ENCODE peak calls at places on chromosomes 2 and 18, in ten cellular contexts. P, Q, H, N, J, U, V, Z, R and I are unnamed samples.

GRCh38 chr2:16871426-16871825 is 205.8 kb upstream of the CYRIA start:
- DNase-seq in P (no peak), Q (no peak), H (no peak), N (no peak), J (no peak), U (no peak), V (no peak), Z (no peak), R (no peak), I (no peak)

GRCh38 chr2:32715391-32715841 is 87.6 kb downstream of the TTC27 start:
- DNase-seq in P (no peak), Q (no peak), H (no peak), N (no peak), J (no peak), U (peak; percentile 62), V (no peak), Z (no peak), R (peak; percentile 25), I (no peak)

GRCh38 chr2:120382541-120383144 is 36.7 kb downstream of the INHBB start:
- DNase-seq in P (no peak), Q (no peak), H (no peak), N (no peak), J (no peak), U (no peak), V (no peak), Z (no peak), R (no peak), I (no peak)

GRCh38 chr2:111119004-111119846 is 1.5 kb upstream of the BCL2L11 start:
- DNase-seq in P (peak; percentile 40), Q (no peak), H (no peak), N (no peak), J (peak; percentile 18), U (no peak), V (no peak), Z (peak; percentile 36), R (no peak), I (peak; percentile 44)

GRCh38 chr2:5839563-5839962 is 147.4 kb downstream of the SOX11 start:
- DNase-seq in P (no peak), Q (no peak), H (no peak), N (no peak), J (peak; percentile 32), U (no peak), V (no peak), Z (no peak), R (no peak), I (peak; percentile 56)

GRCh38 chr2:120912101-120912985 is 176.7 kb downstream of the GLI2 start:
- DNase-seq in P (no peak), Q (peak; percentile 60), H (peak; percentile 80), N (peak; percentile 71), J (no peak), U (peak; percentile 85), V (no peak), Z (peak; percentile 39), R (peak; percentile 45), I (no peak)

GRCh38 chr2:34308140-34308539 is 709.0 kb upstream of the FAM98A start:
- DNase-seq in P (no peak), Q (no peak), H (no peak), N (no peak), J (no peak), U (no peak), V (no peak), Z (no peak), R (no peak), I (no peak)

GRCh38 chr2:179974743-179975142 is 32.4 kb downstream of the CWC22 start:
- DNase-seq in P (no peak), Q (no peak), H (no peak), N (no peak), J (no peak), U (no peak), V (peak; percentile 57), Z (no peak), R (no peak), I (no peak)

GRCh38 chr2:134134827-134135226 is 119.0 kb upstream of the MGAT5 start:
- DNase-seq in P (no peak), Q (no peak), H (no peak), N (no peak), J (no peak), U (no peak), V (no peak), Z (no peak), R (no peak), I (no peak)

GRCh38 chr18:39841133-39842041 is 2113.6 kb upstream of the PIK3C3 start:
- DNase-seq in P (peak; percentile 76), Q (peak; percentile 4), H (peak; percentile 28), N (peak; percentile 5), J (peak; percentile 59), U (peak; percentile 51), V (peak; percentile 86), Z (peak; percentile 20), R (peak; percentile 51), I (peak; percentile 75)

GRCh38 chr2:197273485-197273884 is 37.1 kb downstream of the ANKRD44 start:
- DNase-seq in P (no peak), Q (no peak), H (no peak), N (no peak), J (no peak), U (no peak), V (no peak), Z (no peak), R (no peak), I (peak; percentile 22)

GRCh38 chr2:183522441-183522840 is 398.2 kb downstream of the NUP35 start:
- DNase-seq in P (no peak), Q (no peak), H (no peak), N (no peak), J (no peak), U (no peak), V (no peak), Z (no peak), R (no peak), I (no peak)

GRCh38 chr18:8912348-8913057 is 190.0 kb upstream of the NDUFV2 start:
- DNase-seq in P (peak; percentile 21), Q (no peak), H (no peak), N (no peak), J (no peak), U (no peak), V (no peak), Z (no peak), R (no peak), I (peak; percentile 73)

GRCh38 chr18:45847119-45847518 is 21.6 kb downstream of the SIGLEC15 start:
- DNase-seq in P (no peak), Q (no peak), H (no peak), N (no peak), J (no peak), U (no peak), V (no peak), Z (no peak), R (no peak), I (no peak)

GRCh38 chr18:45852631-45853030 is 27.2 kb downstream of the SIGLEC15 start:
- DNase-seq in P (no peak), Q (no peak), H (no peak), N (no peak), J (no peak), U (peak; percentile 25), V (no peak), Z (no peak), R (no peak), I (no peak)

GRCh38 chr18:45849529-45849928 is 24.1 kb downstream of the SIGLEC15 start:
- DNase-seq in P (no peak), Q (no peak), H (no peak), N (no peak), J (no peak), U (no peak), V (no peak), Z (no peak), R (no peak), I (no peak)

GRCh38 chr18:45851196-45851925 is 25.9 kb downstream of the SIGLEC15 start:
- DNase-seq in P (no peak), Q (no peak), H (no peak), N (no peak), J (no peak), U (no peak), V (no peak), Z (no peak), R (no peak), I (no peak)

GRCh38 chr18:45850021-45850420 is 24.5 kb downstream of the SIGLEC15 start:
- DNase-seq in P (peak; percentile 66), Q (no peak), H (peak; percentile 11), N (no peak), J (no peak), U (no peak), V (peak; percentile 35), Z (no peak), R (no peak), I (peak; percentile 58)
- TF ChIP-seq CTCF in P (peak; percentile 20), Q (no peak), H (peak; percentile 13), N (no peak), J (peak; percentile 47), U (peak; percentile 40), V (peak; percentile 70), Z (no peak), R (peak; percentile 12), I (peak; percentile 51)

GRCh38 chr2:96413067-96413722 is 77.6 kb downstream of the NCAPH start:
- DNase-seq in P (no peak), Q (no peak), H (no peak), N (no peak), J (no peak), U (no peak), V (no peak), Z (no peak), R (no peak), I (no peak)
- TF ChIP-seq CTCF in P (no peak), Q (no peak), H (peak; percentile 21), N (no peak), J (no peak), U (no peak), V (no peak), Z (no peak), R (no peak), I (no peak)

DNA sequence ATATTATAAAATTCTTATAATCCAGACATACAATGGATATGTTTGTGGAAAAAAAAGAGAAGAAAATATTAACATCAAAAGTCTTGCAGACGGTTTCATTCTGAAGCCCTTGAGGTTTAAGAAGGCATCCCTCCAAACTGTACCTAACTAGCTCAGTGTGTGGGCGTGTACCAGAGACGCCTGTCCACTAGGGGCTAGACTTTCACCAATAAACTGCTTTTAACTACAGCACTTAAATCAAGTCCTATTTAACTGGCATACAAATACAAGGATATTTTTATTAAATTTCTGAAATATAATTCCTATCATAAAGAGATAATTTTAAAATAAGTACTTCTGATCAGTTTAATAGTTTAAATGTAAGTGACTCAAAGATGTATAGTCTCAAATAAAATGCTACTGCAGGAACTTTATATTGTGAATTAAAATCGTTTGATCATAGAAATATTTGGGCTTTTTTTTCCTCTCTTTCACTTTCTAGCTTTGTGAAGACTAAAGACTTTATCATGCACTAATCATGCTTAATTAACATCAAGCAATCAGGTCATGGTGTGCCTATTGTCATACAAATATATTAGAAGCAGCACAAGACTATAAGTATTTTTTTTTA is 437.7 kb downstream of the SATB2 start:
- DNase-seq in P (peak; percentile 32), Q (no peak), H (peak; percentile 1), N (peak; percentile 5), J (no peak), U (peak; percentile 65), V (peak; percentile 17), Z (no peak), R (peak; percentile 21), I (peak; percentile 33)
- TF ChIP-seq CTCF in P (peak; percentile 11), Q (no peak), H (no peak), N (no peak), J (peak; percentile 68), U (peak; percentile 85), V (peak; percentile 77), Z (no peak), R (peak; percentile 6), I (peak; percentile 70)

DNA sequence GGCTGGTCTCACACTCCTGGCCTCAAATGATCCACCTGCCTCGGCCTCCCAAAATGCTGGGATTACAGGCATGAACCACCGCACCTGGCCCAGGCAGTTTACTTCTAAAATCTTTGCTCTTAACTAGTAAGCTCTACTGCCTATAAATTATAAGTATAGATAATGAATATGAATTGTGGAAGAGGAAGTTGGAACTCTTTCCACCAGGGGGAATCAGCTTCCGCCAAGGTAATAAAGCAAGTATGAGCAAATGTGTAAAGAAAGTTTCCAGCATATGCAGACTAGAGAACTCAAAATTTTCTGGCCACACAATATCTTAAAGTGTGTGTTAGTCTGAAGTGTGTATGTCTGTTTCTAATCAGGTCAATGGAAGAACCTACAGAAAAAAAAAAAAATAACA is 68.0 kb downstream of the RMDN2 start:
- DNase-seq in P (no peak), Q (no peak), H (no peak), N (no peak), J (no peak), U (no peak), V (peak; percentile 22), Z (no peak), R (no peak), I (no peak)
- TF ChIP-seq CTCF in P (no peak), Q (no peak), H (no peak), N (no peak), J (peak; percentile 43), U (peak; percentile 14), V (peak; percentile 55), Z (no peak), R (no peak), I (peak; percentile 13)